ENCODE peak calls at places on chromosomes 7 and 10, in ten cellular contexts. R is omental fat pad; T is CD8-positive, alpha-beta T cell; I is activated B cell treated with CpG ODN at 0.5 μM for 24 hours; Q is heart left ventricle; Y is CD4-positive, alpha-beta T cell; A is PC-9; J is astrocyte; O is dorsolateral prefrontal cortex; U is WERI-Rb-1. H is an unnamed sample.

GRCh38 chr10:103564116-103564501 is 70.6 kb downstream of the NEURL1 start:
- DNase-seq in R (no peak), T (no peak), I (no peak), Q (no peak), Y (no peak), A (no peak), J (no peak), O (no peak), U (no peak), H (no peak)

GRCh38 chr7:112898432-112899290 is 108.5 kb upstream of the TMEM168 start:
- DNase-seq in R (no peak), T (no peak), I (no peak), Q (peak; percentile 40), Y (peak; percentile 6), A (peak; percentile 31), J (peak; percentile 49), O (no peak), U (peak; percentile 65), H (peak; percentile 63)

GRCh38 chr10:104650072-104650471 is 9.0 kb downstream of the SORCS3 start:
- DNase-seq in R (no peak), T (no peak), I (no peak), Q (no peak), Y (no peak), A (no peak), J (no peak), O (no peak), U (peak; percentile 15), H (no peak)

GRCh38 chr7:152909683-152910544 is 150.4 kb downstream of the ACTR3B start:
- DNase-seq in R (no peak), T (no peak), I (no peak), Q (no peak), Y (no peak), A (no peak), J (no peak), O (no peak), U (no peak), H (no peak)

GRCh38 chr10:113993489-113993932 is 50.2 kb upstream of the ADRB1 start:
- DNase-seq in R (no peak), T (no peak), I (no peak), Q (peak; percentile 66), Y (no peak), A (no peak), J (peak; percentile 43), O (no peak), U (no peak), H (peak; percentile 34)

GRCh38 chr10:36073796-36074345 is 431.8 kb upstream of the FZD8 start:
- DNase-seq in R (no peak), T (no peak), I (no peak), Q (no peak), Y (no peak), A (no peak), J (no peak), O (no peak), U (no peak), H (no peak)

GRCh38 chr10:27319752-27320561 is 79.4 kb upstream of the ACBD5 start:
- DNase-seq in R (no peak), T (no peak), I (peak; percentile 16), Q (peak; percentile 62), Y (peak; percentile 3), A (peak; percentile 74), J (peak; percentile 45), O (peak; percentile 45), U (no peak), H (peak; percentile 1)

GRCh38 chr10:13913890-13914289 is 327.1 kb downstream of the PRPF18 start:
- DNase-seq in R (no peak), T (no peak), I (no peak), Q (no peak), Y (no peak), A (no peak), J (no peak), O (no peak), U (no peak), H (no peak)

GRCh38 chr7:158672975-158673374 is 31.6 kb downstream of the NCAPG2 start:
- DNase-seq in R (no peak), T (no peak), I (no peak), Q (no peak), Y (no peak), A (peak; percentile 19), J (no peak), O (no peak), U (no peak), H (peak; percentile 32)

GRCh38 chr10:70492786-70493659 is 14.5 kb downstream of the PALD1 start:
- DNase-seq in R (no peak), T (no peak), I (peak; percentile 42), Q (no peak), Y (no peak), A (no peak), J (peak; percentile 74), O (no peak), U (no peak), H (peak; percentile 16)

GRCh38 chr10:77636286-77636966 is 1.2 kb downstream of the KCNMA1 start:
- DNase-seq in R (no peak), T (no peak), I (no peak), Q (no peak), Y (no peak), A (no peak), J (no peak), O (no peak), U (no peak), H (no peak)
- TF ChIP-seq CTCF in R (no peak), T (no peak), I (no peak), Q (no peak), Y (no peak), A (no peak), J (no peak), O (no peak), U (no peak), H (peak; percentile 13)

DNA sequence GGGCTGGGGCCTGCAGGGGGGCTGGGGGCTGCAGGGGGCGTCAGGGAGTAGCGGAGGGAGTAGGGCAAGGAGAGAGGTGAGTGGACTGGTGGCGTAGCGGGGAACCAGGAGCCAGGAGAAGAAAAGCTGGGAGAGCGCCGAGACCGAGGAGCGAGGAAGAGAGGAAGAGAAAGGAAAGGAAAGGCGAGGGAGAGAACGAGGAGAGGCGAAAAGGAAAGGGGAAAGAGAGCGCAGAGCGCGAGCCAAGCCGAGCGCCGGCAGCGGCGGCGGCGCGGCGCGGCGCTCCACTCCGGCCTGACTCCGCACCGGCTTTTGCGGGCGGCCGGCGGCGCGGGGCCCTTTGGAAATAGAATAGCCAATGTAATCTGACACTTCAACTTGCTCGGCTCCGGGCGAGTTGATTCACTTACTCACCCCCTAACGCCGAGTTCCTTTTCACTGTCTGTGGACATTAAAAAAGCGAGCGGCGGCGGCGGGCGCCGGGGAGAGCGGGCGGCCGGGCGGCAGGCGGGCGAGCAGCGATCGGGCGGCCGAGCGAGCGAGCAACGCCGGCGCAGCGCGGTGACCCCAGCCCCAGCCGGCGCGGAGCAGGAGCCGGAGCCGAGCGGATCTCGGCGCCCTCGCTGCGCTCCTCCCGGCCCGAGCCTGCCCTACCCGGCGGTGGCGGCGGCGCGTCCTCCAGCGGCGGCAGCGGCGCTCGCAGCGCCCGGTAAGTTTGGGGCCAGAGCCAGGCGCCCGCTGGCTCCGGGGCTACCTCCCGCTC is at the start of gene ZMIZ1:
- DNase-seq in R (peak; percentile 71), T (peak; percentile 79), I (peak; percentile 78), Q (peak; percentile 91), Y (peak; percentile 75), A (peak; percentile 93), J (peak; percentile 89), O (peak; percentile 89), U (peak; percentile 87), H (peak; percentile 93)
- TF ChIP-seq CTCF in R (no peak), T (no peak), I (no peak), Q (no peak), Y (no peak), A (no peak), J (no peak), O (peak; percentile 43), U (peak; percentile 18), H (no peak)

GRCh38 chr7:151016942-151017341 is 7.4 kb downstream of the ATG9B start:
- DNase-seq in R (no peak), T (peak; percentile 31), I (no peak), Q (no peak), Y (no peak), A (no peak), J (no peak), O (no peak), U (no peak), H (no peak)

GRCh38 chr7:151017953-151018420 is 6.3 kb downstream of the ATG9B start:
- DNase-seq in R (peak; percentile 66), T (peak; percentile 79), I (peak; percentile 83), Q (peak; percentile 72), Y (peak; percentile 75), A (peak; percentile 58), J (no peak), O (peak; percentile 63), U (peak; percentile 84), H (peak; percentile 23)

GRCh38 chr7:151019130-151019447 is 5.2 kb downstream of the ATG9B start:
- DNase-seq in R (no peak), T (no peak), I (no peak), Q (no peak), Y (no peak), A (no peak), J (no peak), O (no peak), U (no peak), H (no peak)

GRCh38 chr7:151017370-151017952 is 6.8 kb downstream of the ATG9B start:
- DNase-seq in R (no peak), T (no peak), I (no peak), Q (no peak), Y (no peak), A (no peak), J (no peak), O (no peak), U (peak; percentile 54), H (no peak)

DNA sequence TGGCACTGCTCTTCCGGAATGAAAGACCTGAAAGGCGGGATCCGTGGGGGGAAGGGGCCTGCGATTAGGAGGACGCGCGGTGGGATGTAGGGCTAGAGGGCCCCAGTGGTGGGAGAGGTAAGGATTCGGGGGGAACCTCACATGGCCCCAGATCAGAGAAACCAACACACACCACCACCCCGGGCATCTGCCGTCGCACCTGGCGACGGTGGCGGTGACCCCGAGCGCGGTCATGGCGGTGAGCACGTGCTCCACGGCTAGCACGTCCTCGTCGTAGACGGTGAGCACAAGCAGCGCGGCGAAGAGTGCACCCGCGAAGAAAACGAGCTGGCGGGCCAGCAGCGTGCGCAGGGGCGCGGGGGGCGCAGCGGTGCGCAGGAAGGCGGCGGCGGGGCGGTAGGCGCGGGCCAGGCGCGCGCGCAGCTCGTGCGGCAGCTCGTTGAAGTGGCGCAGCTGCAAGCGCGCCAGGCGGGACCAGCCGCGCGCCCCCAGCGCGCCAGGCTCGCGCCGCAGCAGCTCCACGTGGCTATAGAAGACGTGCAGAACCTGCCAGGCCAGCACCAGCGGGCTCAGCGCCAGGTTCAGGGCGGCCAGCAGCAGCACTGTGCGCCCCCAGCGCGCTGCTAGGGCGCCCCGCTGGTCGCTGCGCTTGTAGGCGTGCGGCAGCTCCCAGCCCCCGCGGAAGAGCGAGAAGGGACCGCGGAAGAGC is 5.7 kb downstream of the ATG9B start:
- DNase-seq in R (no peak), T (peak; percentile 53), I (peak; percentile 36), Q (no peak), Y (no peak), A (peak; percentile 59), J (no peak), O (peak; percentile 44), U (no peak), H (no peak)
- TF ChIP-seq CTCF in R (no peak), T (peak; percentile 41), I (peak; percentile 7), Q (no peak), Y (peak; percentile 53), A (no peak), J (no peak), O (no peak), U (no peak), H (no peak)

DNA sequence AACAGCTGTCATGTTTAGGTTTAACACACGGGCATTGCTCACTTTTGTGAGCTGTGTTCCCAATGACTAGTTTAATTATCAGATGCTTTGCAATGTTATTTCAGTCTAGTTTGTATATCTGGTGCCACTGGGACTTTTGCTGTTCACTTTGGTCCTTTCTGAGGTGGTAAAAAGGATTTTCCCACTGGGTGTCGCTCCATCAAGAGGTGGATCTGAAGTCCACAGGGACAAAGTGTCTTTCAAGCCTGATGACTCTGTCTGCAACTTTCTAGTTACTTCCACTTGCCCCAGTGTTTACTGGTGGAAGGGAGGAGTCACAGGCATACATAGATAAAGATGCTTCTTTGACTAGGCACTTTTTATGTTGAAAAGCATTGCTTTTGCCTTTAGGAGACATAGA is 242.2 kb downstream of the HGF start:
- DNase-seq in R (no peak), T (no peak), I (no peak), Q (no peak), Y (no peak), A (no peak), J (no peak), O (no peak), U (no peak), H (no peak)
- TF ChIP-seq CTCF in R (no peak), T (no peak), I (no peak), Q (no peak), Y (no peak), A (no peak), J (no peak), O (no peak), U (no peak), H (peak; percentile 21)